ENCODE peak calls at places on chromosomes 4 and X, in six cellular contexts. F, N, U, J, Z and K are unnamed samples. For H3K27me3, the result is how much of the 10 kb centered on the place peaks cover.

GRCh38 chr4:159674241-159674640 is 571.4 kb downstream of the RAPGEF2 start:
- DNase-seq in F (no peak), N (no peak), U (no peak), J (no peak), Z (no peak), K (no peak)

GRCh38 chrX:132071260-132071659 is 48.2 kb downstream of the STK26 start:
- DNase-seq in F (no peak), N (no peak), U (no peak), J (no peak), Z (no peak), K (peak)

GRCh38 chrX:11704725-11705495 is 39.2 kb upstream of the ARHGAP6 start:
- DNase-seq in F (peak), N (peak), U (no peak), J (no peak), Z (no peak), K (peak)

GRCh38 chr4:128123036-128123435 is 61.9 kb downstream of the LARP1B start:
- DNase-seq in F (no peak), N (no peak), U (no peak), J (no peak), Z (no peak), K (peak)

GRCh38 chrX:27162496-27162895 is 300.6 kb downstream of the PPP4R3C start:
- DNase-seq in F (no peak), N (no peak), U (no peak), J (no peak), Z (no peak), K (no peak)

GRCh38 chrX:40127052-40127451 is 29.3 kb upstream of the BCOR start:
- DNase-seq in F (no peak), N (no peak), U (no peak), J (no peak), Z (no peak), K (no peak)

GRCh38 chrX:23202316-23202715 is 132.3 kb upstream of the PTCHD1 start:
- DNase-seq in F (no peak), N (no peak), U (no peak), J (no peak), Z (no peak), K (no peak)

GRCh38 chr4:93334003-93334402 is 494.6 kb upstream of the ATOH1 start:
- DNase-seq in F (peak), N (no peak), U (no peak), J (no peak), Z (no peak), K (no peak)

GRCh38 chr4:81845273-81845672 is 373.6 kb upstream of the RASGEF1B start:
- DNase-seq in F (no peak), N (no peak), U (no peak), J (no peak), Z (no peak), K (no peak)

GRCh38 chr4:153603258-153603657 is 80.8 kb upstream of the TLR2 start:
- DNase-seq in F (no peak), N (no peak), U (no peak), J (no peak), Z (no peak), K (no peak)

GRCh38 chrX:66638591-66639500 is at the start of gene EDA2R:
- DNase-seq in F (peak), N (peak), U (peak), J (peak), Z (peak), K (peak)

GRCh38 chr4:132437117-132437516 is 712.0 kb upstream of the PCDH10 start:
- DNase-seq in F (no peak), N (no peak), U (no peak), J (no peak), Z (no peak), K (no peak)

GRCh38 chr4:86233681-86234080 is 126.2 kb downstream of the MAPK10 start:
- DNase-seq in F (peak), N (no peak), U (no peak), J (peak), Z (no peak), K (no peak)

GRCh38 chr4:38119663-38120374 is 159.6 kb downstream of the PTTG2 start:
- DNase-seq in F (peak), N (no peak), U (no peak), J (no peak), Z (no peak), K (peak)

GRCh38 chr4:159047478-159048165 is 55.3 kb upstream of the RAPGEF2 start:
- DNase-seq in F (peak), N (no peak), U (no peak), J (peak), Z (no peak), K (peak)

GRCh38 chrX:106467422-106467821 is 144.4 kb upstream of the RADX start:
- DNase-seq in F (no peak), N (peak), U (no peak), J (no peak), Z (no peak), K (no peak)

GRCh38 chr4:148684638-148685037 is 242.4 kb upstream of the NR3C2 start:
- DNase-seq in F (no peak), N (no peak), U (no peak), J (no peak), Z (no peak), K (no peak)

GRCh38 chr4:33616121-33616520 is 2628.2 kb downstream of the ARAP2 start:
- DNase-seq in F (no peak), N (no peak), U (no peak), J (no peak), Z (no peak), K (no peak)

GRCh38 chr4:107897823-107898222 is 33.5 kb upstream of the CYP2U1 start:
- DNase-seq in F (no peak), N (no peak), U (no peak), J (no peak), Z (no peak), K (no peak)

GRCh38 chrX:106331606-106332005 is 163.5 kb downstream of the PWWP3B start:
- DNase-seq in F (no peak), N (no peak), U (no peak), J (no peak), Z (no peak), K (no peak)

GRCh38 chrX:1316527-1316926 is 20.1 kb upstream of the IL3RA start:
- DNase-seq in F (no peak), N (no peak), U (no peak), J (peak), Z (no peak), K (no peak)

GRCh38 chrX:70664726-70665125 is 220.1 kb downstream of the DLG3 start:
- DNase-seq in F (peak), N (no peak), U (peak), J (no peak), Z (no peak), K (peak)

GRCh38 chr4:102143433-102143832 is 201.8 kb downstream of the SLC39A8 start:
- DNase-seq in F (no peak), N (no peak), U (no peak), J (no peak), Z (no peak), K (no peak)

GRCh38 chr4:7513731-7514130 is 79.0 kb upstream of the PSAPL1 start:
- DNase-seq in F (peak), N (no peak), U (no peak), J (no peak), Z (no peak), K (peak)

GRCh38 chrX:55187281-55187680 is 32.9 kb upstream of the PAGE5 start:
- DNase-seq in F (no peak), N (no peak), U (no peak), J (no peak), Z (no peak), K (no peak)

GRCh38 chr4:74181225-74181624 is 23.3 kb downstream of the MTHFD2L start:
- DNase-seq in F (peak), N (no peak), U (no peak), J (no peak), Z (no peak), K (peak)

GRCh38 chrX:153928846-153929245 is 2.8 kb upstream of the ARHGAP4 start:
- DNase-seq in F (no peak), N (no peak), U (no peak), J (no peak), Z (no peak), K (no peak)

GRCh38 chr4:129246850-129247542 is 151.0 kb downstream of the C4orf33 start:
- DNase-seq in F (no peak), N (no peak), U (no peak), J (no peak), Z (no peak), K (no peak)

GRCh38 chrX:40106677-40107290 is 9.0 kb upstream of the BCOR start:
- DNase-seq in F (no peak), N (peak), U (no peak), J (no peak), Z (no peak), K (peak)

GRCh38 chrX:40778861-40779575 is 43.7 kb upstream of the MED14 start:
- DNase-seq in F (peak), N (no peak), U (no peak), J (no peak), Z (no peak), K (peak)

GRCh38 chrX:28188526-28188925 is 207.3 kb upstream of the DCAF8L1 start:
- DNase-seq in F (no peak), N (no peak), U (no peak), J (no peak), Z (no peak), K (no peak)

GRCh38 chrX:150690126-150690525 is 3.1 kb upstream of the MTMR1 start:
- DNase-seq in F (peak), N (no peak), U (no peak), J (peak), Z (no peak), K (peak)

GRCh38 chr4:75547647-75548387 is 8.0 kb upstream of the ODAPH start:
- DNase-seq in F (peak), N (no peak), U (no peak), J (no peak), Z (no peak), K (peak)

GRCh38 chr4:60657802-60658201 is 542.3 kb upstream of the ADGRL3 start:
- DNase-seq in F (peak), N (no peak), U (no peak), J (no peak), Z (no peak), K (peak)

GRCh38 chr4:60663769-60664168 is 536.4 kb upstream of the ADGRL3 start:
- DNase-seq in F (no peak), N (no peak), U (no peak), J (no peak), Z (no peak), K (no peak)
- H3K27me3 ChIP-seq in F (under half), N (under half), U (under half), J (under half), Z (under half), K (under half)

GRCh38 chr4:11428701-11429571 is at the start of gene HS3ST1:
- DNase-seq in F (peak), N (peak), U (peak), J (peak), Z (peak), K (peak)

GRCh38 chr4:11426003-11426402 is 2.7 kb downstream of the HS3ST1 start:
- DNase-seq in F (no peak), N (no peak), U (no peak), J (no peak), Z (no peak), K (no peak)

GRCh38 chr4:11426716-11427115 is 2.0 kb downstream of the HS3ST1 start:
- DNase-seq in F (no peak), N (no peak), U (peak), J (peak), Z (no peak), K (peak)

GRCh38 chr4:11428161-11428700 is 463 bp downstream of the HS3ST1 start:
- DNase-seq in F (no peak), N (peak), U (peak), J (no peak), Z (no peak), K (peak)

DNA sequence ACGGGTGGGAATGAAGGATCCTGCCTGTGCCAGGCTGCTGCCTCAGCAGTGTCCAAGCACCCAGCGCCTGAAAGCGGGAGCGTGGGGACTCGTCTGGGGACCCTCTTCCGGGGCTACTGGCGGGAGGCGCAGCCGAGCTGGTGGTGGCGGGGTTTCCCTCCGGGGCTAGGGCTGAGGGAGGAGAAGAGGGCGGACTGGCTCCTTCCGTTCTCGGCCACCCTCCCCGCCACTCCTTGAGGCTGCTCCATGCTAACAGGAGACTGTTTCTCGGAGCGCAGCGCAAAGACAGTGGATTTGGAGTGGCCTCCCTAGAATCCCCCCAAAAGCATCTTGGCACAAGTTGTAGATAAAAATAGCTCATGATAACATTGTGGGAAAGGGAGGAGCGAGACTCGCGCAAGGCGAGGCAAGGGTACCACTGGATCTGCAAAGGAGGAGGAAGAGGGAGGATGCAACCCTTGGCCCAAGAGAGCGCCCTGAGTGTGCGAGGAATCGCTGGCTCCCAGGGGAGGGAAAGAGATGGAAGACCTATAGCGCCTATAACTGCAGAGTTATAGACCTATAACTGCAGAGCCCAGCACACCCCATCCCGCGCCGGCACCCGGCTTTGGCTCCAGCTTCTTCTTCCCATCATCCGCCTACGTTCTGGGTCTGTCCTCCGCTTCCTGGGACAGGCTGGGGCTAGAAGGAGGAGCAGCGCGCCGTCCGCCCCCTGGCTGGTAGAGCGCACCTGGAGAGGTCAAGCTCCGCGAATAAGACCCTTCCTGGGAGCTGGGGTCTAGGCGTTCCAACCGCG is 1.3 kb downstream of the HS3ST1 start:
- DNase-seq in F (no peak), N (peak), U (peak), J (no peak), Z (no peak), K (peak)
- H3K9ac ChIP-seq in F (no peak), N (no peak), U (peak), J (no peak), Z (no peak), K (no peak)

GRCh38 chr4:20847124-20847747 is 147.0 kb downstream of the PACRGL start:
- DNase-seq in F (no peak), N (no peak), U (no peak), J (peak), Z (no peak), K (no peak)
- H3K14ac ChIP-seq in F (no peak), N (no peak), U (no peak), J (no peak), Z (no peak), K (no peak)

GRCh38 chr4:8853249-8853648 is 18.4 kb downstream of the HMX1 start:
- DNase-seq in F (no peak), N (no peak), U (no peak), J (no peak), Z (no peak), K (no peak)
- H3K27me3 ChIP-seq in F (under half), N (under half), U (under half), J (under half), Z (half or more), K (under half)

DNA sequence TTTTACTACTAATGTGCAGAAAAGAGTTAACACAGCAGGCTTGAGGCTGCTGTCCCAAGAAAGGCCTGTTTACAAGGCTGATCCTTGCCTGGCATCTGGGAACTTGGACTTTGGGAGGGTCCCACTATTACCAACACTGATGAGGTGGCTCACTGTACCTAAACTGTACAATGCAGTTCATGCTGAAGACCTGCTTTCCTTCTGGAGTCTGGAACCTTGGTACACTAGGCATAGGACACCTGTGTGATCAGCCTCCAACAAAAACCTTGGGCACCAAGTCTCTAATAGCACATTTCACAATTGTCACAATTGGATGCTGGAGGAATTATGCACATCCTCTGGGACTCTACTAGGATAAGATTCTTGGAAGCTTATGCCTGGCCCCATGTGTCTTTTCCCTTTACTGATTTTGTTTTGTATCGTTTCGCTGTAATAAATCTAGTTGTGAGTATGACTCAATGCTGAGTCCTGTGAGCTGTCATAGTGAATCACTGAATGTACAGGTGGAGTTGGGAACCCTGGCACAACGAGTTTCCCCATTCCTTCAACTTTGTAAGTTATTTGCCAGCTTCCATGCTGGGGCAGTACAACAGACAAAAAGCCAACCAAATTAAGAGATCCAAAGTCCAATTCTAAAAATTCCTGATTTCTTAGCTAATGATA is 45.9 kb downstream of the TEC start:
- DNase-seq in F (peak), N (no peak), U (no peak), J (no peak), Z (no peak), K (peak)
- H3K9ac ChIP-seq in F (no peak), N (no peak), U (no peak), J (no peak), Z (no peak), K (no peak)